ENCODE peak calls at places on chromosomes 2 and 18, in seven cellular contexts. M is right cardiac atrium, I is iPS DF 6.9, Q is left lung, C is RWPE1, Y is thyroid gland, B is mesenchymal stem cell. P is an unnamed sample.

GRCh38 chr2:110866496-110866895 is 134.1 kb downstream of the ACOXL start:
- DNase-seq in M (no peak), I (no peak), Q (no peak), C (no peak), Y (no peak), B (no peak), P (no peak)

GRCh38 chr2:36352711-36353110 is 2.9 kb upstream of the CRIM1 start:
- DNase-seq in M (no peak), I (no peak), Q (no peak), C (no peak), Y (no peak), B (peak; percentile 69), P (no peak)

GRCh38 chr2:139031722-139032121 is 251.5 kb upstream of the NXPH2 start:
- DNase-seq in M (no peak), I (no peak), Q (peak; percentile 33), C (peak; percentile 41), Y (no peak), B (no peak), P (peak; percentile 55)

GRCh38 chr2:136381722-136382633 is 264.0 kb upstream of the CXCR4 start:
- DNase-seq in M (no peak), I (no peak), Q (no peak), C (no peak), Y (no peak), B (no peak), P (no peak)

GRCh38 chr2:190841707-190842505 is 38.7 kb upstream of the GLS start:
- DNase-seq in M (no peak), I (no peak), Q (no peak), C (no peak), Y (no peak), B (no peak), P (no peak)

GRCh38 chr2:98484121-98484557 is 39.5 kb downstream of the INPP4A start:
- DNase-seq in M (no peak), I (no peak), Q (no peak), C (no peak), Y (no peak), B (no peak), P (no peak)

GRCh38 chr2:120893874-120894584 is 158.4 kb downstream of the GLI2 start:
- DNase-seq in M (no peak), I (no peak), Q (peak; percentile 41), C (no peak), Y (no peak), B (peak; percentile 80), P (no peak)

GRCh38 chr2:190214434-190215194 is 105.0 kb downstream of the HIBCH start:
- DNase-seq in M (no peak), I (no peak), Q (no peak), C (no peak), Y (no peak), B (no peak), P (no peak)

GRCh38 chr2:26900831-26901321 is 52.9 kb downstream of the DPYSL5 start:
- DNase-seq in M (no peak), I (no peak), Q (no peak), C (no peak), Y (no peak), B (no peak), P (peak; percentile 65)

GRCh38 chr18:75923169-75923568 is 495.7 kb upstream of the SMIM21 start:
- DNase-seq in M (peak; percentile 77), I (no peak), Q (no peak), C (peak; percentile 58), Y (peak; percentile 89), B (no peak), P (no peak)

GRCh38 chr18:79582978-79583377 is 96.6 kb upstream of the CTDP1 start:
- DNase-seq in M (no peak), I (no peak), Q (peak; percentile 10), C (no peak), Y (peak; percentile 0), B (no peak), P (peak; percentile 1)

GRCh38 chr2:218812861-218813260 is 18.7 kb downstream of the PRKAG3 start:
- DNase-seq in M (no peak), I (no peak), Q (no peak), C (no peak), Y (no peak), B (no peak), P (no peak)

GRCh38 chr18:51211552-51211951 is 14.1 kb upstream of the MEX3C start:
- DNase-seq in M (peak; percentile 49), I (no peak), Q (no peak), C (peak; percentile 7), Y (no peak), B (peak; percentile 66), P (no peak)

GRCh38 chr2:236403811-236404210 is 139.6 kb upstream of the ASB18 start:
- DNase-seq in M (no peak), I (no peak), Q (no peak), C (no peak), Y (no peak), B (no peak), P (no peak)

GRCh38 chr2:169509955-169510354 is 453 bp downstream of the KLHL41 start:
- DNase-seq in M (no peak), I (no peak), Q (no peak), C (no peak), Y (no peak), B (no peak), P (no peak)

GRCh38 chr2:234203135-234203984 is 152.9 kb downstream of the SPP2 start:
- DNase-seq in M (no peak), I (no peak), Q (no peak), C (peak; percentile 94), Y (no peak), B (peak; percentile 98), P (no peak)

GRCh38 chr2:236168110-236169067 is at the start of gene GBX2:
- DNase-seq in M (peak; percentile 40), I (no peak), Q (no peak), C (peak; percentile 95), Y (peak; percentile 18), B (peak; percentile 49), P (peak; percentile 74)

GRCh38 chr2:47236503-47237215 is 81.6 kb upstream of the STPG4 start:
- DNase-seq in M (no peak), I (no peak), Q (no peak), C (no peak), Y (no peak), B (no peak), P (no peak)

GRCh38 chr2:71725836-71726235 is 272.5 kb downstream of the DYSF start:
- DNase-seq in M (no peak), I (no peak), Q (no peak), C (no peak), Y (no peak), B (no peak), P (no peak)

GRCh38 chr18:36298113-36298701 is 694 bp downstream of the FHOD3 start:
- DNase-seq in M (no peak), I (no peak), Q (peak; percentile 75), C (no peak), Y (peak; percentile 42), B (no peak), P (peak; percentile 36)

GRCh38 chr18:63646916-63647315 is 2.9 kb upstream of the SERPINB4 start:
- DNase-seq in M (no peak), I (no peak), Q (no peak), C (no peak), Y (no peak), B (no peak), P (no peak)

GRCh38 chr2:177471990-177472389 is 79.4 kb downstream of the AGPS start:
- DNase-seq in M (no peak), I (no peak), Q (no peak), C (no peak), Y (no peak), B (no peak), P (no peak)

GRCh38 chr2:233049194-233049761 is 10.9 kb upstream of the INPP5D start:
- DNase-seq in M (no peak), I (no peak), Q (no peak), C (peak; percentile 36), Y (no peak), B (no peak), P (no peak)

DNA sequence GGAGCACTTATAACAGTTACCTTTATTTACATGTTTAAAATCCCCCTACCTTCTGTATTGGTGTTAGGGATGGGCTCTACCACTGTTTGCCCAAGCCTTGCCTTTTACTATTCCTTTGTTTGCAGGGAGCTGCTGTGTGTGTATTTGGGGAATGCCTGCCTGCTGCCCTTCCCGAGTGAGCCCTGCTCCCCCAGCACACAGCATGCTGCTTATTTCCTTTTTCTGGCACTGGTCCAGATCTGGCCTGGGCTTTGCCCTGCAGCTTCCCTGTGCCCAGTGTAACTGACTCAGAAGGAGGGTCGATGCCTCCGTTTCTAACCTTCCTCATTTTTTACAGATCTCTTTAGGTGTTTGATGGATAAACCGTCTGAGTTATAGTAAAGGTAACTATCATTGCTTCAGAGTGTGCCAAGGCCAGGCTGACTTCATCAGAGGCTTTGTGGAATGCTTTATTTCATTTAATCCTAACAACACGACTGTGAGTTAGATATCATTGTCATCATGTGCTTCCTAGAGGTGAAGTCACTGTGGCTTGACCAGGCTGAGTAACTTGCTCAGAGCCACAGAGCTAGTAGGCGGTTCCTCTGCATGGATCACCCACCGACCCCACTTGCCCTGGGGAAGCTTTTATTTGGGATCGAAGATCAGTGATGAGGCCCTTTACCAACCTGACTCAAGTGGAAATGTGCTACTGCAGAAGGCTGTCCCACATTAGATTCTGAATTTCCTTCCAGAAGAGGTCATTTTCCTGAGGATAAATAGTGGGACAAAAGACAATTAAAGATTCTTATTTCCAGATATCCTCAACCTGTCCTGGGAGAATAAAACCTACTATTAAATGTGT is 238.8 kb downstream of the ZNF407 start:
- DNase-seq in M (no peak), I (no peak), Q (no peak), C (no peak), Y (no peak), B (peak; percentile 18), P (no peak)
- H3K27ac ChIP-seq in M (no peak overlapping the region), I (no peak overlapping the region), Q (no peak overlapping the region), C (no peak overlapping the region), Y (no peak overlapping the region), B (no peak overlapping the region), P (no peak overlapping the region)

GRCh38 chr2:100957971-100958653 is 44.0 kb upstream of the RPL31 start:
- DNase-seq in M (no peak), I (no peak), Q (no peak), C (no peak), Y (peak; percentile 51), B (peak; percentile 32), P (no peak)
- H3K27ac ChIP-seq in M (peak overlapping the region; percentile 32), I (no peak overlapping the region), Q (peak overlapping the region; percentile 23), C (no peak overlapping the region), Y (no peak overlapping the region), B (no peak overlapping the region), P (no peak overlapping the region)

GRCh38 chr2:88924533-88924932 is 233.1 kb downstream of the RPIA start:
- DNase-seq in M (no peak), I (no peak), Q (no peak), C (no peak), Y (no peak), B (no peak), P (no peak)
- H3K27ac ChIP-seq in M (no peak overlapping the region), I (no peak overlapping the region), Q (no peak overlapping the region), C (no peak overlapping the region), Y (no peak overlapping the region), B (no peak overlapping the region), P (no peak overlapping the region)

DNA sequence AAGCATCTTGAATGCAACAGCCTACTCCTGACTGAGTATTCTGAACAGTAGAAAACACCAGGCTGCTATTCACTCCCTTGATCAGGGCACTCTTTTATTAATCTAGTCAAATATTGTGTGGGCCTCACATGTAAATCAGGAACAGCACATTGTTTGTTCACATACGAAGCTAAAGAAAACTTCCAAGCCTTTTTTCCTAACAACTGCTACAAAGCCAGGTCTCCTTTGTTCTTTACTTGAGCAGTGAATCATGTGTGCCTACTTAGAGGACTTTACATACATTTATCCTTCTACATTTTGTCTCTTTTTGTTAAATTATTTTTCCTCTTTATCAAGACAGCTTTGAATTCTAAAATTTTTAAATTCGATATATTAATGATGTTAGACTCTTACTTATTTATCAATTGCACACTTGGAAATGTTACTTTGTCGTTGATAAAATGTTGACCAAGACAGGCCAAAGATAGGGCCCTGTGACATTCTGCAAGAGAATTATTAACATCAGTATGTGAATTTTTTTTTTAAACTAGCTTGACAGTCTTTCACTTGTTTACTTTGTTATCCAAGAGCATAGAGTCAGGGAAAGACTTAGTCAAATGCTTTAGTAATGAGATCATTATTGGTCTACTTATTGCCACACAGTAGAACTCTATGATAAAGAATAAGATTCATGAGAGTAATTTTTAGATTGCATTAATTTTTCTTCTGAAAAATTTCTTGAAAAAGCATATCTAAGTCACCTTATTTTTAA is 13.3 kb downstream of the SPATS2L start:
- DNase-seq in M (no peak), I (no peak), Q (no peak), C (peak; percentile 44), Y (no peak), B (peak; percentile 78), P (no peak)
- H3K27ac ChIP-seq in M (no peak overlapping the region), I (no peak overlapping the region), Q (no peak overlapping the region), C (no peak overlapping the region), Y (peak overlapping the region; percentile 26), B (peak overlapping the region; percentile 84), P (no peak overlapping the region)

P was measured in WERI-Rb-1.